ENCODE peak calls at places on chromosomes 6 and 20, in nine cellular contexts. C, Y, N, G, D, O, T, U and B are unnamed samples.

GRCh38 chr6:161233986-161234620 is 39.8 kb downstream of the AGPAT4 start:
- DNase-seq in C (peak; percentile 90), D (no peak), G (no peak), O (peak; percentile 77), U (no peak), N (no peak), T (no peak), Y (peak; percentile 75), B (no peak)

GRCh38 chr6:149480502-149481280 is 4.1 kb downstream of the ZC3H12D start:
- DNase-seq in Y (no peak), U (no peak), O (no peak), D (no peak), N (no peak), G (no peak), T (no peak), C (no peak), B (no peak)

GRCh38 chr6:157034433-157035230 is 257.5 kb downstream of the ARID1B start:
- DNase-seq in U (peak; percentile 77), C (peak; percentile 72), N (peak; percentile 16), O (no peak), D (no peak), Y (no peak), G (no peak), T (peak; percentile 25), B (peak; percentile 53)

GRCh38 chr6:43070028-43070632 is 6.0 kb upstream of the PTK7 start:
- DNase-seq in G (peak; percentile 17), O (no peak), Y (no peak), N (peak; percentile 32), U (peak; percentile 54), T (peak; percentile 28), C (peak; percentile 67), D (no peak), B (peak; percentile 41)

GRCh38 chr6:106744781-106745180 is 115.4 kb downstream of the QRSL1 start:
- DNase-seq in U (no peak), Y (no peak), T (no peak), N (no peak), G (no peak), D (no peak), O (no peak), C (no peak), B (no peak)

GRCh38 chr6:169890049-169890448 is 138.6 kb downstream of the ERMARD start:
- DNase-seq in O (no peak), U (no peak), T (peak; percentile 40), G (no peak), D (no peak), C (no peak), N (no peak), Y (no peak), B (no peak)

GRCh38 chr6:7314414-7314813 is 1.4 kb upstream of the SSR1 start:
- DNase-seq in T (no peak), U (no peak), C (no peak), O (no peak), N (no peak), Y (no peak), G (peak; percentile 19), D (no peak), B (no peak)

GRCh38 chr20:51306521-51307358 is 235.8 kb downstream of the NFATC2 start:
- DNase-seq in O (peak; percentile 77), T (peak; percentile 70), C (peak; percentile 74), Y (peak; percentile 58), G (peak; percentile 61), D (peak; percentile 64), U (peak; percentile 69), N (peak; percentile 76), B (peak; percentile 82)

GRCh38 chr20:8094415-8094818 is 37.6 kb upstream of the PLCB1 start:
- DNase-seq in D (peak; percentile 75), Y (peak; percentile 17), U (peak; percentile 48), N (no peak), O (peak; percentile 75), C (peak; percentile 84), G (no peak), T (peak; percentile 5), B (no peak)

GRCh38 chr20:57830515-57830895 is 120.7 kb upstream of the PMEPA1 start:
- DNase-seq in T (no peak), D (no peak), O (no peak), U (no peak), C (no peak), N (no peak), G (no peak), Y (no peak), B (no peak)

GRCh38 chr6:42889815-42890214 is 10.4 kb downstream of the RPL7L1 start:
- DNase-seq in G (peak; percentile 13), O (no peak), N (no peak), U (peak; percentile 55), C (no peak), Y (no peak), D (no peak), T (no peak), B (no peak)

GRCh38 chr6:6633898-6634734 is 45.6 kb downstream of the LY86 start:
- DNase-seq in N (no peak), D (no peak), O (no peak), U (no peak), Y (no peak), T (no peak), C (no peak), G (peak; percentile 18), B (no peak)

GRCh38 chr6:127176175-127176574 is 57.7 kb downstream of the RSPO3 start:
- DNase-seq in Y (no peak), D (no peak), O (no peak), N (no peak), T (no peak), C (peak; percentile 55), U (no peak), G (no peak), B (no peak)

GRCh38 chr6:14337157-14337556 is 219.6 kb downstream of the CD83 start:
- DNase-seq in N (no peak), G (peak; percentile 78), T (no peak), O (no peak), D (no peak), Y (no peak), C (peak; percentile 18), U (no peak), B (no peak)

GRCh38 chr6:155994071-155994470 is 538.4 kb upstream of the NOX3 start:
- DNase-seq in C (no peak), T (no peak), N (no peak), D (no peak), G (no peak), O (no peak), U (no peak), Y (no peak), B (no peak)

GRCh38 chr20:47220161-47220582 is 136.3 kb downstream of the ZMYND8 start:
- DNase-seq in Y (no peak), N (peak; percentile 3), G (peak; percentile 35), T (no peak), D (no peak), O (no peak), U (peak; percentile 23), C (no peak), B (no peak)

GRCh38 chr20:15726416-15726815 is 846.8 kb downstream of the KIF16B start:
- DNase-seq in N (no peak), G (no peak), Y (no peak), D (no peak), O (no peak), C (no peak), U (no peak), T (no peak), B (no peak)

GRCh38 chr6:131761061-131761761 is 46.6 kb upstream of the ENPP1 start:
- DNase-seq in T (no peak), Y (no peak), O (no peak), C (peak; percentile 47), G (no peak), U (no peak), N (no peak), D (no peak), B (no peak)

GRCh38 chr20:4329232-4329631 is 313.9 kb upstream of the RNF24 start:
- DNase-seq in N (no peak), D (no peak), U (no peak), O (no peak), T (no peak), Y (no peak), C (no peak), G (no peak), B (no peak)

GRCh38 chr6:153553627-153554026 is 422.5 kb upstream of the RGS17 start:
- DNase-seq in U (peak; percentile 53), T (peak; percentile 35), D (no peak), N (peak; percentile 17), C (peak; percentile 31), G (no peak), Y (no peak), O (no peak), B (no peak)

GRCh38 chr6:135922170-135922569 is 70.7 kb downstream of the PDE7B start:
- DNase-seq in U (peak; percentile 25), Y (no peak), N (no peak), T (no peak), D (no peak), C (peak; percentile 95), G (no peak), O (no peak), B (no peak)

GRCh38 chr6:105994522-105995402 is 91.4 kb upstream of the PRDM1 start:
- DNase-seq in U (peak; percentile 27), N (no peak), T (no peak), D (no peak), G (peak; percentile 81), O (peak; percentile 57), Y (no peak), C (peak; percentile 56), B (no peak)

GRCh38 chr6:137271245-137272183 is 52.3 kb upstream of the IFNGR1 start:
- DNase-seq in C (peak; percentile 68), O (no peak), D (no peak), T (peak; percentile 29), N (no peak), U (peak; percentile 62), Y (peak; percentile 48), G (peak; percentile 38), B (peak; percentile 1)

GRCh38 chr6:29419516-29419915 is 4.8 kb downstream of the OR12D1 start:
- DNase-seq in T (no peak), D (no peak), N (no peak), Y (no peak), C (no peak), O (no peak), G (no peak), U (no peak), B (no peak)